ENCODE peak calls at places on chromosomes 4 and X, in seven cellular contexts. L is left ventricle myocardium superior; Y is stimulated activated CD4-positive, alpha-beta T cell treated with anti-CD3 and anti-CD28 coated beads, Interleukin-1b, Interleukin-23, amount 100 ng/mL, for 1 hour; K is retina; G is amniotic stem cell; H is EH; O is NCI-H2029. R is an unnamed sample.

GRCh38 chr4:95835672-95836071 is 4.2 kb upstream of the PDHA2 start:
- DNase-seq in L (no peak), Y (no peak), K (peak), G (no peak), H (no peak), O (no peak), R (no peak)

GRCh38 chr4:30600246-30600645 is 119.9 kb upstream of the PCDH7 start:
- DNase-seq in L (no peak), Y (no peak), K (peak), G (no peak), H (no peak), O (no peak), R (no peak)

GRCh38 chr4:106601519-106601918 is 232.9 kb upstream of the GIMD1 start:
- DNase-seq in L (no peak), Y (no peak), K (no peak), G (no peak), H (peak), O (no peak), R (no peak)

GRCh38 chr4:186621959-186622553 is 66.7 kb upstream of the MTNR1A start:
- DNase-seq in L (no peak), Y (no peak), K (no peak), G (peak), H (peak), O (no peak), R (no peak)

GRCh38 chr4:170242471-170242870 is 152.7 kb upstream of the AADAT start:
- DNase-seq in L (no peak), Y (no peak), K (no peak), G (no peak), H (no peak), O (no peak), R (no peak)

GRCh38 chrX:25534096-25534495 is 518.3 kb upstream of the ARX start:
- DNase-seq in L (no peak), Y (no peak), K (no peak), G (no peak), H (no peak), O (no peak), R (no peak)

GRCh38 chr4:42637104-42637503 is 19.8 kb downstream of the ATP8A1 start:
- DNase-seq in L (no peak), Y (no peak), K (no peak), G (no peak), H (no peak), O (no peak), R (no peak)

GRCh38 chr4:18689308-18689915 is 667.9 kb upstream of the LCORL start:
- DNase-seq in L (no peak), Y (peak), K (peak), G (peak), H (peak), O (peak), R (no peak)

GRCh38 chrX:108034725-108035124 is 10.1 kb upstream of the VSIG1 start:
- DNase-seq in L (no peak), Y (no peak), K (no peak), G (no peak), H (no peak), O (no peak), R (no peak)

GRCh38 chrX:112830540-112830939 is 10.1 kb downstream of the AMOT start:
- DNase-seq in L (no peak), Y (no peak), K (no peak), G (no peak), H (no peak), O (no peak), R (no peak)

GRCh38 chrX:17544831-17545230 is 169.8 kb downstream of the NHS start:
- DNase-seq in L (no peak), Y (no peak), K (no peak), G (no peak), H (no peak), O (no peak), R (no peak)